ENCODE peak calls at places on chromosomes 6 and 20, in six cellular contexts. V is left ventricle myocardium inferior, H is nephron progenitor cell, D is OCI-LY7, I is ovary, N is suprapubic skin. F is an unnamed sample.
A peak's percentile ranks its signal among the peaks of the same experiment; 100 is the strongest.

GRCh38 chr20:50848341-50848808 is 53.5 kb downstream of the BCAS4 start:
- DNase-seq in D (peak; percentile 45), I (peak; percentile 59), N (no peak), H (no peak), V (no peak), F (no peak)

GRCh38 chr6:11393713-11394627 is 143.6 kb upstream of the TMEM170B start:
- DNase-seq in N (no peak), I (no peak), V (no peak), H (no peak), D (no peak), F (no peak)

GRCh38 chr6:9197726-9198125 is 762.4 kb upstream of the SLC35B3 start:
- DNase-seq in D (no peak), N (no peak), H (no peak), V (no peak), I (no peak), F (no peak)

GRCh38 chr20:5864873-5865582 is 85.3 kb downstream of the TRMT6 start:
- DNase-seq in I (peak; percentile 38), D (no peak), N (no peak), H (no peak), V (no peak), F (no peak)

GRCh38 chr6:147508073-147508870 is at the start of gene SAMD5:
- DNase-seq in N (no peak), H (peak; percentile 81), I (peak; percentile 41), D (no peak), V (peak; percentile 33), F (peak; percentile 71)

GRCh38 chr6:27591660-27592059 is 118.8 kb upstream of the ZNF184 start:
- DNase-seq in V (no peak), H (peak; percentile 37), N (no peak), D (no peak), I (no peak), F (no peak)

GRCh38 chr6:123263981-123264380 is 267.9 kb downstream of the CLVS2 start:
- DNase-seq in V (no peak), H (no peak), I (no peak), N (no peak), D (no peak), F (no peak)

GRCh38 chr6:39934060-39934757 is at the start of gene MOCS1:
- DNase-seq in N (peak; percentile 88), H (peak; percentile 84), D (no peak), I (peak; percentile 86), V (peak; percentile 92), F (peak; percentile 45)

GRCh38 chr6:169246445-169246844 is 7.2 kb downstream of the THBS2 start:
- DNase-seq in D (no peak), H (no peak), I (no peak), N (no peak), V (no peak), F (no peak)

GRCh38 chr20:4811661-4812181 is 90.0 kb downstream of the PRND start:
- DNase-seq in H (no peak), D (peak; percentile 82), I (no peak), V (peak; percentile 72), N (peak; percentile 83), F (no peak)

GRCh38 chr20:10131612-10132345 is 86.9 kb upstream of the SNAP25 start:
- DNase-seq in V (peak; percentile 64), I (peak; percentile 81), D (no peak), N (no peak), H (peak; percentile 8), F (no peak)

GRCh38 chr6:13538084-13538483 is 36.3 kb upstream of the SIRT5 start:
- DNase-seq in D (peak; percentile 69), H (no peak), V (no peak), I (no peak), N (no peak), F (peak; percentile 73)
- TF ChIP-seq CTCF in D (peak; percentile 85), H (no peak), V (peak; percentile 66), I (no peak), N (peak; percentile 18), F (no peak)

GRCh38 chr6:117267766-117268534 is 2.6 kb downstream of the VGLL2 start:
- DNase-seq in V (no peak), D (no peak), N (no peak), I (no peak), H (peak; percentile 21), F (peak; percentile 36)
- TF ChIP-seq CTCF in V (no peak), D (peak; percentile 43), N (no peak), I (no peak), H (peak; percentile 27), F (no peak)

GRCh38 chr6:82247634-82248232 is at the start of gene IBTK:
- DNase-seq in V (peak; percentile 95), D (peak; percentile 91), H (peak; percentile 88), I (peak; percentile 93), N (peak; percentile 98), F (peak; percentile 94)

GRCh38 chr6:82248233-82248735 is 740 bp upstream of the IBTK start:
- DNase-seq in N (no peak), I (no peak), V (no peak), H (no peak), D (no peak), F (peak; percentile 25)

GRCh38 chr6:82245376-82245775 is 2.2 kb downstream of the IBTK start:
- DNase-seq in V (no peak), N (no peak), H (no peak), I (no peak), D (no peak), F (no peak)

GRCh38 chr6:82246370-82246769 is 1.2 kb downstream of the IBTK start:
- DNase-seq in I (peak; percentile 23), N (no peak), H (no peak), V (no peak), D (no peak), F (no peak)

DNA sequence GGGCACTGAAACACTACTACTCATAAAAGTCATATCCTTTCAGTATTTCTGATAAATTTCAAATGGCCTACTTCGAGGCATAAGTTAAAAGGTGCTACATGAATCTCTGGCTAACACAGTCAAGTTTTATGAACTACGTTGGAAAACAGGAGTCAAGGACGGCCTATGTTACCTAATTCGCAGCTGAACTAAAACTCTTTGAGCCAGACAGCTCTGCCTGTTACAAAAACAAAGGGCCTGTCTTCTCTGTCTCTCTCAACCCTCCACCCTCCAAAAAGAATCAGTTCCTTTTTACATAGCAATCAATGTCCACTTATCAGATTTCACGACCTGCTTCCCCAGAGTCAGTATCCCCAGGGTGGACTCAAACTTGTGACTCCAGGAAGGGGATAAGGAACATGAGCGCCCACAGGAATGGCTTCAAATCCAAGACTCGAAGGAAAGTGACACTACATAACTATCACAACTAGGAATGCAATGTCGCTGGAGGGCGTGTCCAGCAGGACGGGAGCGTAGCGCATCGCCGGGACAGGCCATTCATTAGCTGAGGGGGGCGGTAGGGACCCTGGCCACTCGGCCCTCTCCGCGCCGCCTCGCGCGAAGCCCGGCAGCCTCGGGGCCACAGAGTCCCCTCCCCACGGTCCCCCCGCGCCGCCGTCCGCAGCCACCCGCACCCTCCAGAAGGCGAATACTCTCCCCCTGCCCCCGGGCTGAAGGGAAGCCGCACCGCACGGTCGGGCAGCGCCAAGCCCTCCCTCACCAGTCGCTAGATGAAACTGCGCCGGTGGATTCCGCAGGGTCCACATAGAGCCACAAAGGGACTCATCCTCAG is 526 bp downstream of the IBTK start:
- DNase-seq in H (peak; percentile 77), N (peak; percentile 82), V (peak; percentile 57), I (no peak), D (peak; percentile 63), F (peak; percentile 35)
- TF ChIP-seq CTCF in H (no peak), N (no peak), V (no peak), I (no peak), D (no peak), F (no peak)

GRCh38 chr20:36569847-36570429 is 3.5 kb upstream of the TGIF2 start:
- DNase-seq in H (no peak), V (no peak), N (no peak), I (no peak), D (no peak), F (no peak)

GRCh38 chr20:36573798-36574277 is 441 bp downstream of the TGIF2 start:
- DNase-seq in H (no peak), I (peak; percentile 66), D (peak; percentile 51), N (peak; percentile 80), V (peak; percentile 43), F (peak; percentile 79)

GRCh38 chr20:36572701-36573102 is 695 bp upstream of the TGIF2 start:
- DNase-seq in V (no peak), N (no peak), I (no peak), D (no peak), H (no peak), F (peak; percentile 66)

GRCh38 chr20:36573103-36573797 is at the start of gene TGIF2:
- DNase-seq in N (peak; percentile 91), V (peak; percentile 82), I (peak; percentile 90), H (peak; percentile 95), D (peak; percentile 95), F (peak; percentile 100)

DNA sequence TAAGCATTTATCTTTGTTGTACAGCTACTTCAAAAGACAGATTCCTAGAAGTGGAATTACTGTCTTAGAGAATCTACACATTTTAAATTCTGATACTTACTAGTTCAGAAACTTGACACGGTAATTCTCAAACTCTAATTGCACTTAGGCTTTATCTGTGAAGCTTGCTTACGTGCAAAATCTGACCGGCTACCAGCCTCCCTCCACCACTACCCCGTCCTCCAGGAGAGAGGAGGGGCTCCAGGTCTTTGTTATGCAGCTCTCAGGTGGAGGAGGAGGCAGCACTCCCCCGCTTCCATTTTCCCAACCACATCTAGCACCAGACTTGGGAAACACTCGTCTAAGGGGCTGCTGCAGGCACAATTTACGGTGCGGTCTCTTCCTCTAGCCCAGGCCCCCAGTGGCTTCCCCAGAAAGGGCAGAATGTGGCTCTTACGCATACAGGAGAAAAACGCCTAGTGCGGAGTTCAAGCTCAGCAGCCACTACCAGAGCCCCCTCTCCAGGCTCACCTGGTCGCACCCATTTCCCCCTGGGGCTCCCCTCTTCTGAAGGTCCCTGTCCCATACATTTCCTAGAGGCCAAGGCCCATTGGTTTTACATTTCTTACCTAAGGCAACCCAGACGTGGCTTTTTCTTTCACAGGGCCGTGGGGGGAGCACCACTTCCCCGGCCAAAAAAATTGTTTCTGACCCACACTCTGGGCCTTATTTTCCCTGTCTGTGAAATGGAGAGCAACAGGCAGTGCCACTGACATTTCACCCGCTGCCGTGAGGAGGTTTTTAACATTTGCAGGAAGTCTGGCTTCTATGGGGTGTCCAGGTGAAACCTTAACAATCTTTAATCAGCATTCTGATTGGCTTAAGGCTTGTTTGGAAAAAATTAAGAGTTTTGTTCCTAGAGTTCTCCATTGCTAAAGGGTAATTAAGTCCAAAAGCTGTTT is 1.6 kb upstream of the TGIF2 start:
- DNase-seq in V (no peak), N (no peak), H (peak; percentile 50), I (no peak), D (no peak), F (no peak)
- TF ChIP-seq CTCF in V (no peak), N (no peak), H (peak; percentile 6), I (no peak), D (peak; percentile 10), F (no peak)

GRCh38 chr20:46758929-46759669 is 49.6 kb downstream of the SLC2A10 start:
- DNase-seq in D (no peak), V (no peak), H (no peak), N (no peak), I (no peak), F (no peak)
- TF ChIP-seq CTCF in D (peak; percentile 22), V (no peak), H (no peak), N (no peak), I (no peak), F (no peak)

DNA sequence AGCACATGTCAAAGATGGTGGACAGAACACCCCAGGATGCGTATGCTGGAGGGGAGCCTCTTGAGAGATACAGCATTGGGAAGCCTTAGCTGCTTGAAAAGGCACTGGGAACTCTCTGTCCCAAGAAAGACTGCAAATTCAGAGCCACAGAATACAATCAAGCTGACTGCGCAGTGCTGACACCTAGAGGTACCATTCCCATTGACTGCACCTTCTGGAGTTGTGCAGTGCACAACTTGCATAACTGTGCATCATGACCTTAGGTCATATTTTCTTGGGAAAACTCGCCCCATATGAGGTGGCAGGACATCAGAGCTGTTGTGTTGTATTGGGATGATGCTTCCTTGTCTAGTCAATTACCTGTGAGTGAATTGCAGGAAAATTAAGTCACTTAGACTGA is 646.5 kb upstream of the NOX3 start:
- DNase-seq in I (no peak), N (no peak), V (no peak), H (no peak), D (peak; percentile 8), F (no peak)
- TF ChIP-seq CTCF in I (no peak), N (no peak), V (peak; percentile 26), H (peak; percentile 11), D (peak; percentile 60), F (no peak)

F was measured in GM20000.